ENCODE peak calls at places on chromosomes 11 and 22, in six cellular contexts. F is mesendoderm, Z is neuronal stem cell, V is IMR-90, W is H1, R is H9. J is an unnamed sample.

GRCh38 chr11:47514825-47515647 is 37.9 kb downstream of the CELF1 start:
- DNase-seq in F (peak), Z (no peak), V (peak), R (peak), W (no peak), J (peak)

GRCh38 chr11:34395916-34396555 is 38.2 kb upstream of the ABTB2 start:
- DNase-seq in V (peak), F (no peak), Z (no peak), R (no peak), W (no peak), J (peak)

GRCh38 chr22:47605441-47605840 is 843.0 kb downstream of the TBC1D22A start:
- DNase-seq in R (no peak), V (no peak), Z (no peak), F (no peak), W (no peak), J (no peak)

GRCh38 chr11:113675003-113675471 is 31.1 kb downstream of the TMPRSS5 start:
- DNase-seq in V (peak), R (no peak), W (no peak), Z (no peak), F (no peak), J (peak)

GRCh38 chr11:64763804-64764611 is 4.2 kb upstream of the PYGM start:
- DNase-seq in W (no peak), Z (no peak), F (no peak), R (no peak), V (no peak), J (no peak)

GRCh38 chr11:37946155-37946766 is 1348.2 kb upstream of the RAG2 start:
- DNase-seq in V (peak), Z (peak), F (peak), R (peak), W (peak), J (peak)

GRCh38 chr22:47474895-47475294 is 712.4 kb downstream of the TBC1D22A start:
- DNase-seq in F (no peak), Z (no peak), W (no peak), R (no peak), V (no peak), J (no peak)

GRCh38 chr22:36781656-36782627 is 6.0 kb upstream of the IFT27 start:
- DNase-seq in V (peak), Z (peak), F (peak), R (peak), W (peak), J (peak)

GRCh38 chr11:79417069-79417920 is 23.5 kb downstream of the TENM4 start:
- DNase-seq in W (no peak), R (no peak), V (peak), F (peak), Z (no peak), J (peak)

GRCh38 chr11:76329084-76329648 is 51.8 kb downstream of the THAP12 start:
- DNase-seq in R (peak), W (no peak), V (peak), Z (no peak), F (peak), J (peak)

GRCh38 chr11:46669606-46670243 is 30.7 kb downstream of the ARHGAP1 start:
- DNase-seq in W (no peak), V (no peak), F (peak), Z (no peak), R (no peak), J (no peak)

GRCh38 chr22:42670921-42671709 is 21.9 kb upstream of the CYB5R3 start:
- DNase-seq in V (no peak), W (no peak), R (no peak), F (no peak), Z (no peak), J (no peak)

GRCh38 chr11:131671320-131671719 is 300.9 kb downstream of the NTM start:
- DNase-seq in V (no peak), Z (no peak), W (no peak), R (no peak), F (no peak), J (no peak)

GRCh38 chr11:36313750-36314500 is 17.8 kb downstream of the PRR5L start:
- DNase-seq in F (no peak), W (no peak), R (no peak), Z (no peak), V (no peak), J (no peak)

GRCh38 chr11:55457641-55458040 is 89.9 kb downstream of the OR4A15 start:
- DNase-seq in F (no peak), V (no peak), R (no peak), W (no peak), Z (no peak), J (no peak)

GRCh38 chr11:134666273-134667174 is 254.5 kb upstream of the B3GAT1 start:
- DNase-seq in Z (no peak), F (no peak), W (no peak), V (no peak), R (no peak), J (no peak)

GRCh38 chr11:36375348-36376314 is 79.5 kb downstream of the PRR5L start:
- DNase-seq in Z (peak), V (no peak), F (peak), R (peak), W (no peak), J (no peak)

GRCh38 chr11:102957953-102958352 is 2.4 kb upstream of the MMP13 start:
- DNase-seq in F (no peak), V (no peak), R (no peak), W (no peak), Z (no peak), J (no peak)

GRCh38 chr22:19040581-19041402 is 81.4 kb downstream of the DGCR2 start:
- DNase-seq in V (no peak), F (no peak), Z (no peak), W (no peak), R (no peak), J (no peak)

GRCh38 chr11:6926208-6927029 is at the start of gene ZNF215:
- DNase-seq in R (peak), V (peak), Z (peak), W (peak), F (peak), J (peak)

GRCh38 chr11:17384002-17384511 is 4.4 kb downstream of the KCNJ11 start:
- DNase-seq in W (peak), R (peak), F (peak), V (peak), Z (peak), J (peak)

GRCh38 chr22:42468841-42469240 is 36.6 kb upstream of the NFAM1 start:
- DNase-seq in Z (no peak), W (no peak), F (no peak), R (no peak), V (peak), J (peak)

GRCh38 chr11:68763181-68763721 is 11.9 kb upstream of the TESMIN start:
- DNase-seq in F (peak), Z (no peak), R (no peak), V (no peak), W (no peak), J (no peak)

GRCh38 chr11:68762481-68762880 is 11.2 kb upstream of the TESMIN start:
- DNase-seq in Z (no peak), R (no peak), V (no peak), W (no peak), F (no peak), J (no peak)

GRCh38 chr11:68766786-68767185 is 15.5 kb upstream of the TESMIN start:
- DNase-seq in F (no peak), Z (no peak), V (no peak), W (no peak), R (no peak), J (no peak)

GRCh38 chr11:68763926-68764657 is 12.8 kb upstream of the TESMIN start:
- DNase-seq in W (no peak), V (no peak), Z (no peak), R (no peak), F (no peak), J (no peak)

GRCh38 chr11:68764746-68765145 is 13.4 kb upstream of the TESMIN start:
- DNase-seq in Z (no peak), R (no peak), W (no peak), F (no peak), V (no peak), J (no peak)
- H2BK15ac ChIP-seq in Z (no peak), R (no peak), W (no peak), F (no peak), V (no peak), J (no peak)

GRCh38 chr11:70473186-70473872 is 75.0 kb downstream of the CTTN start:
- DNase-seq in F (no peak), Z (no peak), V (no peak), R (no peak), W (no peak), J (no peak)
- H2BK15ac ChIP-seq in F (no peak), Z (peak), V (no peak), R (no peak), W (no peak), J (no peak)

DNA sequence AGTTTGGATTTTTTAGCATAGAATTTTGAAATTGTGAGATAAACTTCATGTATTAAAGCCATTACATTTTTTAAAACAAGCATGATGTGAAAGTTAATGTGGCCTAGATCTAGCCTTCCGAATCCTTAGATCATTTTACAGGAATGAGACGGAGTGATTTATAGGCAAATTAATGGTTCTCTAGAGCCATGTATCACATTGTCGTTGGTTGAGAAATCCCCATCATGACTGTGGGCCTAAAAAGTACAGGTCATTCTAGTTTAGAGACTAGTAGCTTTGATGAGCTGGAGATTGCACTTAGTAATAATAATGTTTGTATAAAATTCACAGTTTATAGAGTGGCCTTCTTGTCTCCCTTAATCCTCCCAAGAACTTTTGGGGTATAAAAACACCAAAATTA is 7.1 kb downstream of the EWSR1 start:
- DNase-seq in Z (no peak), F (no peak), R (no peak), V (no peak), W (no peak), J (no peak)
- H2BK15ac ChIP-seq in Z (no peak), F (no peak), R (no peak), V (no peak), W (no peak), J (no peak)

GRCh38 chr11:74005721-74006517 is 3.0 kb downstream of the UCP3 start:
- DNase-seq in R (no peak), W (no peak), F (no peak), Z (no peak), V (no peak), J (no peak)

GRCh38 chr11:74008373-74009229 is at the start of gene UCP3:
- DNase-seq in Z (no peak), W (no peak), R (no peak), V (no peak), F (no peak), J (no peak)

GRCh38 chr11:74006743-74007304 is 2.1 kb downstream of the UCP3 start:
- DNase-seq in R (no peak), F (no peak), W (no peak), Z (no peak), V (no peak), J (no peak)

GRCh38 chr11:74009230-74009547 is 304 bp upstream of the UCP3 start:
- DNase-seq in F (no peak), W (no peak), V (no peak), Z (no peak), R (no peak), J (no peak)

DNA sequence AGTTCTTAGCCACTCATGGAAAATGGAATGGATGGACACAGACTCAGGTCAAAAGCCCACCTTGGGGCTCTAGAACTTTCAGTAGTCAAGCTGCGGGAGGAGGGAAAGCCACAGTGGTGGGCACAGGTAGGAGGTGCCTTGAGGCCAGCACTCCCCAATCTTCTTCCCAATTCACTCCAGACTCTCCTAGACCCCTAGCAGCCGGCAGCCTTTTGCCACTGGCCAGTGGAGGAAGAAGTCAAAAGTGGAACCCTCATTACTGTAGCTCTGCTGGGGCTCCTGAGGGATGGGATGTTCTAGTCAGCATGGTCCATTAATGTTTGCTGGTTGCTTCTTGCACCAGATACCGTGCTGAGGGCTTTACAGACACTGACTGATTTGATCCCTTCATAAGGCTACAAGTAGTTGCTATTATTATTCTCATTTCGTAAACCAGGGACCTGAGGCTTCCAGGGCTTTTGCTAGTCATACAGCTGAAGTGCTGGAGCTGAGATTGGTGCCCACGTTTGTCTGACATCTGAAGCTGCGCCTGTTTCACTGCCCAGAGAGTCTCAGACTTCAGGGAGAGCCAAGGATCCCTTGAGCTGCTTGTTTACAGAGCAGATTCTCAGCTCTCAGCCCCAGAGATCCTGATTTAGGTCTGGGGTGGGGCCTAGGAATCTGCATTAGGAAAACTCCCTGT is 1.1 kb downstream of the UCP3 start:
- DNase-seq in R (no peak), Z (no peak), W (no peak), V (no peak), F (no peak), J (no peak)
- H2BK15ac ChIP-seq in R (no peak), Z (no peak), W (no peak), V (no peak), F (no peak), J (no peak)

DNA sequence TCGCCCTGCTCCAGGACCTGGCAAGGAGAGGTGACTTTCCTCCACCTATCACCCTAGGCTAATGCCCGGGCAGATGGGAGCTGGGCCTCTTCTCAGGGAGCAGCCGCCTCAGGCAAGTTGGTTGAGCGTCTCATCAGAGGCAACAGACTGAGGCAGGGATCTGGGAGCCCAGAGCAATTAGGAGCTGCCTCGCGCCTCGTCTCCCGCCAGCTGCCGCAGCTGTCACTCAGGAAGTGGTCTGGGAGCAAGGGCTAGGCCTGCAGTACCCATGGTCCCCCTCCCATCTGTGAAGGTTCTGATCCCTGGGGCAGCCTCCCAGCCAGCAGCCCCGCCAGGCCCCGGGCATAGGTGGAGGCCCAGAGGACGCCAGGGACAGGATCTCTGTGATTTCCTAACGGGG is 4.6 kb upstream of the CABP7 start:
- DNase-seq in R (no peak), W (no peak), Z (no peak), V (no peak), F (no peak), J (no peak)
- H2BK15ac ChIP-seq in R (no peak), W (no peak), Z (no peak), V (no peak), F (no peak), J (no peak)

GRCh38 chr11:94183251-94183885 is 54.7 kb downstream of the PANX1 start:
- DNase-seq in Z (no peak), V (no peak), F (no peak), W (no peak), R (no peak), J (no peak)

GRCh38 chr11:94179696-94180095 is 51.1 kb downstream of the PANX1 start:
- DNase-seq in V (no peak), F (no peak), Z (no peak), R (no peak), W (no peak), J (no peak)

GRCh38 chr11:94175545-94175944 is 46.9 kb downstream of the PANX1 start:
- DNase-seq in Z (no peak), V (peak), R (no peak), W (no peak), F (no peak), J (peak)

GRCh38 chr11:94181943-94182342 is 53.3 kb downstream of the PANX1 start:
- DNase-seq in Z (no peak), W (no peak), V (peak), R (no peak), F (no peak), J (peak)

GRCh38 chr11:94178331-94178730 is 49.7 kb downstream of the PANX1 start:
- DNase-seq in V (no peak), Z (no peak), R (no peak), W (no peak), F (no peak), J (no peak)
- H2BK15ac ChIP-seq in V (no peak), Z (no peak), R (no peak), W (no peak), F (no peak), J (no peak)

DNA sequence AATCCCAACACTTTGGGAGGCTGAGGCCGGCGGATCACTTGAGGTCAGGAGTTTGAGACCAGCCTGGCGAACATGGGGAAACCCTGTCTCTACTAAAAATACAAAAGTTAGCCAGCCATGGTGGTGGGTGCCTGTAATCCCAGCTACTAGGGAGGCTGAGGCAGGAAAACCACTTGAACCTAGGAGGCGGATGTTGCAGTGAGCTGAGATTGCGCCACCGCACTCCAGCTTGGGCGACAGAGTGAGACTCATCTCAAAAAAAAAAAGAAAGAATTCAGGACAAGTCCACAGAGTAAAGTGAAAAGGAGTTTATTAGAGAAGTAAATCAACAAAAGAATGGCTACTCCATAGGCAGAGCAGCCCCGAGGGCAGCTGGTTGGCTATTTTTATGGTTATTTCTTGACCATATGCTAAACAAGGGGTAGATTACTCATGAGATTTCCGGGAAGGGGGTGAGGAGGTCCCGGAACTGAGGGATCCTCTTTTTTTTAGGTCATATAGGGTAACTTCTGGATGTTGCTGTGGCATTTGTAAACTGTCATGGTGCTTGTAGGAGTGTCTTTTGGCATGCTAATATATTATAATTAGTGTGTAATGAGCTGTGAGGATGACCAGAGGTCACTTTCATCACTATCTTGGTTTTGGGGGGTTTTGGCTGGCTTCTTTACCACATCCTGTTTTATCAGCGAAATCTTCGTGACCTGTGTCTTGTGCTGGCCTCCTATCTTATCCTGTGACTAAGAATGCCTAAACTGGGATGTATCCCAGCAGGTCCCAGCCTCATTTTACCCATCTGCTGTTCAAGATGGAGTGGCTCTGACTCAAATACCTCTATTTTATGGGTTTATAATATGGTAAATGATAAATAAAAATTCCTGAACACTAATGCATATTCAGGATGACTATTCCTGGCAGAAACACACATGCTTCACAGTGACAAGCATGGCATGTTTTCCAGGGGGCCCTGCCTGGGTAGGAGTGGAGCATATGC is 11.0 kb downstream of the KREMEN1 start:
- DNase-seq in V (peak), Z (no peak), R (no peak), F (peak), W (no peak), J (peak)
- H2BK15ac ChIP-seq in V (no peak), Z (no peak), R (no peak), F (no peak), W (no peak), J (no peak)

J was measured in mesenchymal stem cell.